ENCODE peak calls at places on chromosome 12, in nine cellular contexts. S, H, B, N, J, I, G, Z and L are unnamed samples. For H3K36me3, the result is how much of the 10 kb centered on the place peaks cover.

GRCh38 chr12:68292157-68292940 is 38.9 kb upstream of the IL22 start:
- DNase-seq in I (no peak), J (no peak), G (no peak), B (no peak), S (no peak), Z (no peak), H (no peak), N (no peak), L (no peak)

GRCh38 chr12:16148938-16149337 is 128.5 kb downstream of the SLC15A5 start:
- DNase-seq in H (no peak), S (no peak), G (no peak), N (no peak), I (no peak), B (no peak), Z (no peak), J (no peak), L (no peak)

GRCh38 chr12:109310247-109311125 is 1.4 kb upstream of the FOXN4 start:
- DNase-seq in N (no peak), Z (no peak), G (no peak), I (peak), S (peak), H (no peak), B (peak), J (no peak), L (no peak)

GRCh38 chr12:2185751-2186341 is 133.1 kb downstream of the CACNA1C start:
- DNase-seq in Z (no peak), J (no peak), S (no peak), I (no peak), N (no peak), H (no peak), B (no peak), G (no peak), L (no peak)

GRCh38 chr12:53938276-53939140 is at the start of gene HOXC13:
- DNase-seq in J (peak), S (peak), B (peak), H (peak), G (no peak), Z (peak), I (peak), N (no peak), L (peak)

GRCh38 chr12:6267007-6267721 is 43.3 kb upstream of the PLEKHG6 start:
- DNase-seq in J (no peak), I (no peak), Z (peak), H (no peak), G (no peak), B (no peak), S (no peak), N (no peak), L (peak)

GRCh38 chr12:1791104-1791927 is 29.0 kb upstream of the LRTM2 start:
- DNase-seq in H (no peak), I (peak), G (peak), B (peak), N (peak), J (peak), S (peak), Z (peak), L (no peak)

GRCh38 chr12:7145671-7146070 is 15.5 kb downstream of the CLSTN3 start:
- DNase-seq in I (no peak), G (no peak), N (no peak), S (no peak), J (no peak), Z (no peak), H (no peak), B (no peak), L (no peak)

GRCh38 chr12:124191024-124191359 is 103.9 kb upstream of the RFLNA start:
- DNase-seq in H (no peak), S (peak), N (no peak), B (peak), I (no peak), G (no peak), Z (no peak), J (peak), L (no peak)

GRCh38 chr12:122528992-122529391 is 1.9 kb downstream of the KNTC1 start:
- DNase-seq in B (no peak), H (no peak), S (no peak), G (no peak), Z (no peak), N (no peak), I (no peak), J (no peak), L (no peak)

GRCh38 chr12:122538496-122538895 is 11.4 kb downstream of the KNTC1 start:
- DNase-seq in S (no peak), G (no peak), I (no peak), J (no peak), N (no peak), B (no peak), H (no peak), Z (no peak), L (no peak)

GRCh38 chr12:122528582-122528981 is 1.5 kb downstream of the KNTC1 start:
- DNase-seq in G (no peak), J (no peak), H (no peak), N (no peak), B (no peak), S (no peak), Z (no peak), I (no peak), L (no peak)

GRCh38 chr12:122537021-122537420 is 10.0 kb downstream of the KNTC1 start:
- DNase-seq in B (no peak), S (no peak), Z (no peak), G (no peak), N (no peak), H (no peak), J (no peak), I (no peak), L (no peak)

GRCh38 chr12:122533841-122534240 is 6.8 kb downstream of the KNTC1 start:
- DNase-seq in N (no peak), Z (no peak), B (no peak), I (no peak), S (no peak), G (no peak), H (no peak), J (no peak), L (no peak)
- TF ChIP-seq POLR2AphosphoS5 in N (no peak), Z (no peak), B (no peak), I (no peak), S (no peak), G (no peak), H (no peak), J (no peak), L (no peak)

GRCh38 chr12:95037906-95038305 is 34.4 kb upstream of the NDUFA12 start:
- DNase-seq in Z (no peak), I (no peak), J (no peak), N (no peak), B (no peak), H (no peak), G (no peak), S (no peak), L (no peak)
- H3K36me3 ChIP-seq in Z (under half), I (under half), J (under half), N (under half), B (half or more), H (under half), G (under half), S (under half), L (under half)

GRCh38 chr12:51372021-51372420 is 19.2 kb downstream of the GALNT6 start:
- DNase-seq in H (no peak), S (no peak), I (no peak), Z (no peak), G (no peak), J (no peak), N (no peak), B (no peak), L (no peak)

GRCh38 chr12:51369581-51369980 is 21.6 kb downstream of the GALNT6 start:
- DNase-seq in N (no peak), H (no peak), J (no peak), B (no peak), I (no peak), Z (no peak), G (no peak), S (no peak), L (no peak)

GRCh38 chr12:51371295-51371953 is 19.8 kb downstream of the GALNT6 start:
- DNase-seq in S (peak), N (peak), B (no peak), G (no peak), I (no peak), H (peak), J (peak), Z (peak), L (no peak)

GRCh38 chr12:51370667-51371066 is 20.5 kb downstream of the GALNT6 start:
- DNase-seq in N (no peak), S (no peak), H (no peak), J (no peak), B (no peak), Z (no peak), I (no peak), G (no peak), L (no peak)

DNA sequence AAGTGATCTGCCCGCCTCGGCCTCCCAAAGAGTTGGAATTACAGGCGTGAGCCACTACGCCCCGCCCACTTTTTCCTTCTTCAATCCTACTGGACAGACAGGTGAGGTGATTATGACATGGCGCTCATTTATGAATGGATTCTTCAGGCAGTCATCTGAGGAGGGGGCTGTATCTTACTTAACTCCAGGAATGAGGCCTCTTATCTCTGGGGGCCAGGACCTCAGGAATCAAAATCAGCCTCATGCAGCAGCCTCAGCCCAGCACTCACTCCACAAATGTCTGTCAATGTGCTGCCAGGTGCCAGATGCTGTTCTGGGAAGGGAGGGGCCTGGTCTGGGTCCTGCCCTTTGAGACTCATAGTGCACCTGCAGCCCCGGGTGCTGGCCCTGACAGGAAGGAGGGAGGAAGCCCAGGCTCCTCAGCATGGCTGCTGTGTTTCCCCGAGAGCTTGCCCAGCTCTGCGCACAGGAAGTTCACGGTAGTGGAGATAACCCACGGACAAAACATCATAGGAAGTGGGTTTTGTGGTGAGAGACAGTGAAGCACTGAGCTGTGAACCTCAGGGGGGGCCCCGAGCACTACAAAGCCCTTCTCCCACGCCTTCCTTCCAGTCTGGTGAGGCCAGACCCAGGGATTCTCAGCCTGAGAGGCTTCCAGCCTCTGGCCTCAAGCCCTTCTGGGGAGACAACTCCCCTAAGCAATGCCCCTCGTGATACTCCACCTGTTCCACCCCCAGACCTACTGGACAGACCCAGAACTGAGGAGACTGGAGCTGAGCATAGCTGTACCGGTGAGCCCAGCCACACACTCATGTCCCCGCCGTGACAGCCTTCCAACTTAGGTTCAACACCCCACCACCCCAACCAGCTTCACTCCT is 22.3 kb downstream of the GALNT6 start:
- DNase-seq in J (no peak), G (no peak), S (peak), H (no peak), Z (peak), N (peak), I (no peak), B (peak), L (no peak)
- TF ChIP-seq POLR2AphosphoS5 in J (no peak), G (peak), S (no peak), H (no peak), Z (no peak), N (no peak), I (no peak), B (peak), L (no peak)

GRCh38 chr12:46369474-46370379 is 2.8 kb downstream of the SLC38A2 start:
- DNase-seq in S (no peak), H (no peak), G (no peak), Z (no peak), I (no peak), J (no peak), B (no peak), N (no peak), L (no peak)

GRCh38 chr12:46370792-46371717 is 1.5 kb downstream of the SLC38A2 start:
- DNase-seq in I (peak), B (peak), H (no peak), S (peak), N (peak), G (no peak), Z (peak), J (no peak), L (peak)

GRCh38 chr12:46369095-46369473 is 3.5 kb downstream of the SLC38A2 start:
- DNase-seq in J (no peak), S (no peak), G (no peak), Z (no peak), I (no peak), H (no peak), N (no peak), B (no peak), L (no peak)

GRCh38 chr12:46371718-46372130 is 849 bp downstream of the SLC38A2 start:
- DNase-seq in Z (peak), G (peak), N (peak), J (no peak), I (no peak), B (peak), S (no peak), H (no peak), L (peak)

DNA sequence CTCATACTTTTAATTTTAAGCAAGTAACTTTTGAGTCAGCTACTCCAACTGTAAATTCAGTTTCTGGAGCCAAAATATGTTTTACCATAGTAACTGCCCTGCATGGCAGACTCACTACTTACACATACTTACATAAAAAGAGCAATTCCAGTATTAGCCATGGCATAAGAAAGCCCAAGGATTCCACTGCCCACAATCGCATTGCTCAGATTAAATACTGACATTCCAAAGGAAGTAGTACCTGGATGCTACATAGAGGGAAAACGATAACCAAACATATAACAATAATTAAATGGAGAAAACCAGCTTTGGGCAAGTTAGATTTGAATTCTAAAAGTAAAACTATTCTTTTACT is 2.2 kb downstream of the SLC38A2 start:
- DNase-seq in H (no peak), Z (no peak), I (no peak), B (no peak), G (no peak), S (no peak), N (no peak), J (no peak), L (no peak)
- H3K36me3 ChIP-seq in H (half or more), Z (under half), I (under half), B (half or more), G (under half), S (half or more), N (under half), J (half or more), L (under half)

DNA sequence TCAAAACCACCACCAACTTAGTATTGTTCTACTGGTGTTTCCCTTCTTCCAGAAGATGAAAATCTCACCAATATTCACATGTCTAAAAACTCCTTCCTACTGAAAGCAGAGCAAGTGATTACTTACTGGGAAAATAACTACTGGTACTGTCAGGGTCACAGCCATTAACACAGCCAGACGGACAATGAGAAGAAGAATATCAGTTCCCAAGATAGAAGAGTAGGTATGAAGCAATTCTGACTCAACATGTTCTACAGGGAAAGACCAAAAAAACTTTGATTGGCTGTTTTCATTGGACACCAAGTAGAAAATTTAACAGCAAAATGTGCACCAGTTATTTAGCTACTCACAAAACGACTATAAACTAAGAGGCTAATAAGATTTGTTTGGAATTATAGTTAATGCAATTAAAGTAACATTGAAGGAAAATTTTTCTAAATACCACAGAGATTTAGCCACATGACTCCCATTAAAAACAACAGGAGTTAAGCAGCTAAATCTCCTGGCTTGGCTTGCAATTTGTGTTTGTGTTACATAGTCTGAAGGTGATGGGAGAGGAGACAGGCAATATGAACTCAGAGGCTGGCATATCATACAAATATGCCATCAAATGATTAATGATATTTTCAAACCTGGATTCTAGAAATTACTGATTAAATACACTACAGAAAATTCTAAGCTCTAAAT is 9.5 kb downstream of the SLC38A2 start:
- DNase-seq in Z (no peak), N (no peak), I (no peak), H (no peak), G (no peak), B (no peak), S (no peak), J (no peak), L (no peak)
- TF ChIP-seq POLR2AphosphoS5 in Z (no peak), N (no peak), I (no peak), H (no peak), G (no peak), B (no peak), S (no peak), J (peak), L (no peak)

GRCh38 chr12:129379076-129379804 is 524.6 kb downstream of the TMEM132D start:
- DNase-seq in J (no peak), S (no peak), H (no peak), N (no peak), Z (no peak), I (no peak), G (no peak), B (no peak), L (no peak)
- H3K36me3 ChIP-seq in J (under half), S (under half), H (under half), N (under half), Z (under half), I (under half), G (under half), B (under half), L (under half)